ENCODE peak calls at places on chromosomes 7 and 10, in eight cellular contexts. A, X, F, L, N, H, P and Z are unnamed samples.

GRCh38 chr10:3119796-3120459 is 52.6 kb downstream of the PFKP start:
- DNase-seq in X (no peak), H (no peak), A (no peak), L (no peak), F (peak; percentile 41), P (peak; percentile 56), N (no peak), Z (no peak)

GRCh38 chr10:48306870-48307531 is 524 bp downstream of the MAPK8 start:
- DNase-seq in F (peak; percentile 72), P (peak; percentile 42), X (peak; percentile 83), H (peak; percentile 56), L (peak; percentile 63), A (peak; percentile 40), N (peak; percentile 75), Z (peak; percentile 56)

GRCh38 chr7:114086491-114086905 is 167.7 kb upstream of the PPP1R3A start:
- DNase-seq in L (no peak), F (peak; percentile 53), A (peak; percentile 47), N (peak; percentile 18), H (no peak), P (no peak), X (peak; percentile 76), Z (no peak)

GRCh38 chr7:137576481-137576880 is 232.9 kb upstream of the PTN start:
- DNase-seq in P (no peak), L (no peak), X (no peak), N (no peak), H (no peak), F (no peak), A (no peak), Z (no peak)

GRCh38 chr10:16809074-16809718 is 8.0 kb downstream of the RSU1 start:
- DNase-seq in L (no peak), H (peak; percentile 35), N (peak; percentile 37), A (peak; percentile 27), X (no peak), F (peak; percentile 71), P (peak; percentile 42), Z (no peak)

GRCh38 chr10:48592346-48592745 is 12.5 kb downstream of the ARHGAP22 start:
- DNase-seq in H (no peak), L (no peak), A (no peak), X (no peak), N (no peak), P (no peak), F (no peak), Z (no peak)

GRCh38 chr10:6583447-6583846 is 3.4 kb upstream of the PRKCQ start:
- DNase-seq in H (no peak), A (peak; percentile 58), N (no peak), X (no peak), L (peak; percentile 37), P (no peak), F (no peak), Z (no peak)

GRCh38 chr10:59907537-59907917 is 1.2 kb upstream of the CCDC6 start:
- DNase-seq in N (no peak), A (peak; percentile 73), F (no peak), L (no peak), H (no peak), X (no peak), P (no peak), Z (no peak)

GRCh38 chr7:1254281-1255082 is 21.8 kb downstream of the UNCX start:
- DNase-seq in L (no peak), H (no peak), X (peak; percentile 50), N (no peak), A (peak; percentile 40), F (no peak), P (no peak), Z (no peak)

GRCh38 chr10:3783313-3783689 is 1.7 kb downstream of the KLF6 start:
- DNase-seq in F (peak; percentile 73), P (peak; percentile 48), N (peak; percentile 67), X (peak; percentile 77), H (no peak), L (peak; percentile 70), A (peak; percentile 60), Z (no peak)

GRCh38 chr7:131600578-131600977 is 44.1 kb upstream of the PODXL start:
- DNase-seq in P (peak; percentile 51), N (no peak), X (no peak), A (no peak), H (no peak), F (peak; percentile 76), L (no peak), Z (no peak)

DNA sequence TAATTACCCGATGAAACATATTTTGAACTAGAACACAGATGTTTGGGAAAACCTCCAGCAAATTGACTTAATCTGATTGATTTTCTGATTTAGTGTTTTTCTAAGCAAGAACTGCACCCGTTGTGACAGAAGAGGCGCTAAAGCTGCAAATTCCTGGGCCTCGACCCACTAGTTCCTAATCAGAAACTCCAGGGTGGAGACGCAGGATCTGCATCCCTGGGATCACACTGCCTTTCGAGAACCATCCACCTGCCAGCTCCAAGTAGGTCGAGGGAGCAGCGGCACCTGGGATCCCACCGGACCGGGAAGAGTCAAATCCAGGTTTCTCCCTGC is 136.8 kb upstream of the CDCA7L start:
- DNase-seq in F (no peak), H (no peak), A (no peak), L (no peak), X (no peak), P (no peak), N (no peak), Z (no peak)
- H3K27ac ChIP-seq in F (no peak overlapping the region), H (no peak overlapping the region), A (peak overlapping the region; percentile 19), L (peak overlapping the region; percentile 83), X (peak overlapping the region; percentile 68), P (peak overlapping the region; percentile 77), N (peak overlapping the region; percentile 85), Z (peak overlapping the region; percentile 72)

GRCh38 chr10:71214641-71215160 is 2.3 kb downstream of the UNC5B start:
- DNase-seq in H (no peak), P (no peak), X (peak; percentile 28), L (no peak), F (no peak), A (no peak), N (no peak), Z (no peak)
- H3K4me3 ChIP-seq in H (no peak overlapping the region), P (no peak overlapping the region), X (no peak overlapping the region), L (no peak overlapping the region), F (peak overlapping the region; percentile 82), A (no peak overlapping the region), N (peak overlapping the region; percentile 85), Z (no peak overlapping the region)

GRCh38 chr10:112952282-112952991 is 2.4 kb downstream of the TCF7L2 start:
- DNase-seq in H (no peak), A (peak; percentile 23), P (peak; percentile 48), F (peak; percentile 78), X (peak; percentile 70), L (no peak), N (peak; percentile 29), Z (peak; percentile 86)
- H3K4me1 ChIP-seq in H (peaks cover 10% of the 10 kb centered on the region), A (no peaks in the 10 kb centered on the region), P (peaks cover 37% of the 10 kb centered on the region), F (peaks cover 63% of the 10 kb centered on the region), X (peaks cover 6% of the 10 kb centered on the region), L (peaks cover 9% of the 10 kb centered on the region), N (peaks cover 44% of the 10 kb centered on the region), Z (peaks cover 37% of the 10 kb centered on the region)

GRCh38 chr7:44634839-44635591 is 28.6 kb downstream of the OGDH start:
- DNase-seq in L (no peak), X (no peak), N (peak; percentile 66), H (no peak), F (no peak), A (peak; percentile 97), P (no peak), Z (peak; percentile 62)
- H3K27ac ChIP-seq in L (peak overlapping the region; percentile 90), X (peak overlapping the region; percentile 39), N (peak overlapping the region; percentile 87), H (no peak overlapping the region), F (no peak overlapping the region), A (peak overlapping the region; percentile 91), P (peak overlapping the region; percentile 43), Z (peak overlapping the region; percentile 27)

DNA sequence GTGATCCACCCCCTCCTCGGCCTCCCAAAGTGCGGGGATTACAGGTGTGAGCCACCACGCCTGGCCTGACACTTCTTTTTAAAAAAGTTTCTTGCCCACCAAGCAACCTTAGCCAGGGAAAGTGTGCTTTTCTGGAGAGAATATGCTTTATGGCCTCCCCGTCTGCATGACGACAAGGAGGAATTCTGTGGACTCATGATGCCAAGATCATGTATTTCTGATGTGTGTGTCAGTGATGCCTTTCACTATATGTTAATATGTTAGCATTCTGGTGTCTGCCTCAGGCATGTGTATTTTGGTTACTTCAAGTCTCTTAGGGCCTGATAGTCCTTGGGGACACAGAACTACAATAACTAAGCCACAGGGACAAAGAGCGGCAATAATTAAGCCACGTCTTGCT is 2.1 kb downstream of the PDSS1 start:
- DNase-seq in X (no peak), A (peak; percentile 46), P (no peak), N (no peak), H (no peak), L (no peak), F (no peak), Z (no peak)
- H3K4me3 ChIP-seq in X (no peak overlapping the region), A (no peak overlapping the region), P (no peak overlapping the region), N (no peak overlapping the region), H (no peak overlapping the region), L (no peak overlapping the region), F (no peak overlapping the region), Z (no peak overlapping the region)